ENCODE peak calls at places on chromosomes 4 and X, in ten cellular contexts. Z is neural crest cell; P is ACHN; I is activated T-helper 1 cell treated with anti-CD3 and anti-CD28 coated beads, Interleukin-12 subunit alpha, Interleukin-12 subunit beta, Interleukin-2, Interleukin-4 antibody, amounts not matched to agents 30 ng/mL and 10 ng/mL and 1 ng/mL, durations not matched to agents 14 hours and 24 hours and 36 hours; F is activated T-cell treated with anti-CD3 and anti-CD28 coated beads for 1 hour; S is KBM-7; J is activated CD4-positive, alpha-beta T cell treated with anti-CD3 and anti-CD28 coated beads, Interleukin-2, amount 50 U/mL, for 48 hours; E is fibroblast of lung; O is ELR; Y is fibroblast of the aortic adventitia. U is an unnamed sample.

GRCh38 chr4:141473952-141474351 is 162.4 kb upstream of the IL15 start:
- DNase-seq in O (no peak), J (no peak), Y (peak), S (no peak), E (peak), Z (no peak), F (no peak), I (no peak), P (no peak), U (no peak)

GRCh38 chrX:3514996-3515395 is 168.5 kb upstream of the MXRA5 start:
- DNase-seq in I (no peak), P (no peak), E (no peak), F (no peak), Z (no peak), O (peak), Y (peak), J (no peak), S (no peak), U (no peak)

GRCh38 chr4:1187182-1187581 is 14.8 kb upstream of the SPON2 start:
- DNase-seq in F (no peak), Y (no peak), Z (no peak), P (no peak), S (no peak), O (no peak), E (peak), I (peak), J (no peak), U (no peak)

GRCh38 chrX:130636277-130636676 is 234.5 kb downstream of the RBMX2 start:
- DNase-seq in S (no peak), Y (no peak), E (no peak), O (no peak), P (no peak), I (no peak), J (no peak), Z (no peak), F (no peak), U (no peak)

GRCh38 chrX:24005867-24006266 is 21.1 kb downstream of the KLHL15 start:
- DNase-seq in F (no peak), J (no peak), P (no peak), Y (no peak), Z (no peak), E (no peak), I (no peak), O (no peak), S (no peak), U (no peak)

GRCh38 chr4:94507708-94508107 is 56.0 kb downstream of the PDLIM5 start:
- DNase-seq in F (no peak), S (no peak), E (peak), P (peak), J (peak), O (peak), Y (peak), I (no peak), Z (no peak), U (peak)

GRCh38 chrX:65658229-65658628 is 9.2 kb upstream of the MSN start:
- DNase-seq in Z (no peak), E (no peak), J (no peak), S (no peak), I (no peak), F (no peak), Y (no peak), P (no peak), O (no peak), U (no peak)

GRCh38 chrX:120452131-120452530 is 17.0 kb downstream of the LAMP2 start:
- DNase-seq in O (peak), F (no peak), J (no peak), E (peak), Z (no peak), S (peak), I (no peak), Y (peak), P (no peak), U (peak)

GRCh38 chrX:69504626-69505612 is 793 bp downstream of the NALF2 start:
- DNase-seq in Y (no peak), J (no peak), I (no peak), O (no peak), E (no peak), F (no peak), Z (no peak), S (no peak), P (no peak), U (no peak)

GRCh38 chrX:3712080-3712869 is 1.2 kb downstream of the PRKX start:
- DNase-seq in P (no peak), Y (peak), J (peak), I (no peak), O (peak), S (peak), E (peak), F (no peak), Z (peak), U (peak)

GRCh38 chrX:71103110-71103983 is 3.2 kb downstream of the CXorf65 start:
- DNase-seq in E (no peak), F (peak), Z (peak), J (peak), I (peak), S (peak), Y (no peak), P (no peak), O (no peak), U (no peak)